ENCODE peak calls at places on chromosomes 7 and 10, in five cellular contexts. X, R, H, B and V are unnamed samples.

GRCh38 chr10:110151871-110152270 is 55.5 kb upstream of the MXI1 start:
- DNase-seq in H (no peak), B (no peak), X (no peak), R (no peak), V (no peak)

GRCh38 chr7:49127359-49127848 is 203.1 kb downstream of the CDC14C start:
- DNase-seq in B (no peak), R (no peak), H (no peak), X (no peak), V (no peak)

GRCh38 chr7:116339564-116339963 is 129.2 kb downstream of the TES start:
- DNase-seq in B (no peak), R (no peak), X (no peak), H (no peak), V (peak)

GRCh38 chr10:69232252-69232651 is 12.1 kb downstream of the HKDC1 start:
- DNase-seq in B (no peak), R (no peak), H (peak), X (no peak), V (peak)

GRCh38 chr7:142549007-142549406 is 200.3 kb upstream of the PRSS1 start:
- DNase-seq in X (no peak), H (no peak), R (no peak), B (no peak), V (no peak)

GRCh38 chr10:96613565-96613964 is 26.8 kb upstream of the TM9SF3 start:
- DNase-seq in B (no peak), R (no peak), H (no peak), X (no peak), V (no peak)

GRCh38 chr10:46226900-46227558 is 59.8 kb upstream of the ANTXRL start:
- DNase-seq in R (no peak), H (no peak), X (no peak), B (no peak), V (no peak)

GRCh38 chr10:115436999-115437398 is 343.8 kb downstream of the ATRNL1 start:
- DNase-seq in R (no peak), X (no peak), B (no peak), H (no peak), V (no peak)

GRCh38 chr10:227014-227413 is 91.8 kb downstream of the ZMYND11 start:
- DNase-seq in H (no peak), R (no peak), B (no peak), X (peak), V (no peak)

GRCh38 chr7:96305915-96306314 is 16.0 kb downstream of the SLC25A13 start:
- DNase-seq in H (no peak), R (no peak), B (no peak), X (no peak), V (no peak)

GRCh38 chr7:152177696-152178404 is 152.4 kb downstream of the GALNT11 start:
- DNase-seq in B (no peak), H (no peak), X (no peak), R (no peak), V (no peak)

GRCh38 chr7:65731129-65731528 is 141.7 kb upstream of the VKORC1L1 start:
- DNase-seq in B (no peak), X (no peak), R (no peak), H (no peak), V (no peak)

GRCh38 chr10:34407227-34407626 is 407.9 kb downstream of the PARD3 start:
- DNase-seq in H (peak), R (no peak), X (peak), B (no peak), V (no peak)

GRCh38 chr10:132362151-132362611 is 30.2 kb downstream of the LRRC27 start:
- DNase-seq in H (no peak), R (no peak), X (no peak), B (no peak), V (no peak)

GRCh38 chr7:7416031-7416968 is 119.4 kb downstream of the COL28A1 start:
- DNase-seq in X (peak), R (no peak), B (no peak), H (peak), V (no peak)

GRCh38 chr7:29335188-29336083 is 140.9 kb downstream of the CHN2 start:
- DNase-seq in H (no peak), B (no peak), X (no peak), R (no peak), V (no peak)

GRCh38 chr7:121752706-121753105 is 120.3 kb upstream of the PTPRZ1 start:
- DNase-seq in X (peak), B (no peak), R (no peak), H (no peak), V (peak)

GRCh38 chr10:132632851-132633684 is 95.5 kb downstream of the INPP5A start:
- DNase-seq in R (peak), X (no peak), H (no peak), B (no peak), V (no peak)

GRCh38 chr7:101555921-101556275 is 73.2 kb downstream of the MYL10 start:
- DNase-seq in H (no peak), R (no peak), X (no peak), B (no peak), V (no peak)

GRCh38 chr7:120833551-120833950 is 24.4 kb downstream of the TSPAN12 start:
- DNase-seq in H (no peak), R (no peak), X (peak), B (no peak), V (no peak)

GRCh38 chr10:68406111-68406814 is 814 bp downstream of the RUFY2 start:
- DNase-seq in H (peak), B (peak), X (peak), R (peak), V (peak)

GRCh38 chr10:72812415-72812797 is 81.1 kb upstream of the OIT3 start:
- DNase-seq in B (no peak), R (no peak), H (no peak), X (no peak), V (no peak)

GRCh38 chr7:141676618-141677017 is 25.3 kb downstream of the DENND11 start:
- DNase-seq in X (no peak), H (no peak), R (no peak), B (no peak), V (no peak)

GRCh38 chr7:26620352-26620751 is 244.0 kb downstream of the SKAP2 start:
- DNase-seq in B (no peak), X (peak), R (no peak), H (peak), V (peak)

GRCh38 chr7:121019018-121019417 is 30.5 kb downstream of the CPED1 start:
- DNase-seq in R (no peak), H (no peak), B (no peak), X (peak), V (no peak)

GRCh38 chr7:47576909-47577255 is 5.0 kb downstream of the TNS3 start:
- DNase-seq in H (no peak), X (no peak), B (no peak), R (no peak), V (no peak)

GRCh38 chr10:104337985-104338735 is at the start of gene ITPRIP:
- DNase-seq in R (peak), H (peak), X (peak), B (peak), V (peak)

GRCh38 chr7:81430761-81431160 is 339.1 kb downstream of the HGF start:
- DNase-seq in X (no peak), H (no peak), R (no peak), B (no peak), V (no peak)

GRCh38 chr10:95656291-95657164 is at the start of gene ALDH18A1:
- DNase-seq in R (peak), X (peak), H (peak), B (peak), V (peak)

GRCh38 chr7:51587600-51587999 is 271.0 kb upstream of the COBL start:
- DNase-seq in B (no peak), H (no peak), R (no peak), X (no peak), V (no peak)

GRCh38 chr7:35356495-35356894 is 102.6 kb upstream of the TBX20 start:
- DNase-seq in H (no peak), B (no peak), X (no peak), R (no peak), V (no peak)

GRCh38 chr10:65219444-65219843 is 1698.2 kb downstream of the REEP3 start:
- DNase-seq in H (no peak), B (no peak), R (no peak), X (no peak), V (no peak)

GRCh38 chr7:55177068-55177530 is 158.3 kb downstream of the EGFR start:
- DNase-seq in R (peak), X (no peak), H (no peak), B (no peak), V (no peak)